ENCODE peak calls at places on chromosomes 13 and 19, in five cellular contexts. I is GM12878, O is K562, E is H1, W is HepG2. U is an unnamed sample.

GRCh38 chr19:56141416-56141992 is 417 bp downstream of the ZNF444 start:
- DNase-seq in I (no peak), O (peak; percentile 29), E (peak; percentile 60), W (no peak), U (peak; percentile 55)

GRCh38 chr13:113403255-113404104 is 39.5 kb upstream of the GRTP1 start:
- DNase-seq in I (no peak), O (no peak), E (no peak), W (no peak), U (no peak)

GRCh38 chr19:379796-380195 is 29.2 kb downstream of the C2CD4C start:
- DNase-seq in I (no peak), O (no peak), E (no peak), W (no peak), U (no peak)

GRCh38 chr19:4829001-4829712 is 2.4 kb downstream of the TICAM1 start:
- DNase-seq in I (no peak), O (no peak), E (no peak), W (peak; percentile 74), U (no peak)

GRCh38 chr19:40445945-40446784 is 2.0 kb upstream of the SERTAD3 start:
- DNase-seq in I (no peak), O (peak; percentile 91), E (peak; percentile 50), W (no peak), U (peak; percentile 81)

GRCh38 chr13:49214917-49215376 is 5.2 kb upstream of the MLNR start:
- DNase-seq in I (no peak), O (no peak), E (peak; percentile 59), W (peak; percentile 78), U (peak; percentile 72)

GRCh38 chr19:17671906-17672305 is 16.2 kb downstream of the UNC13A start:
- DNase-seq in I (no peak), O (peak; percentile 79), E (peak; percentile 62), W (peak; percentile 24), U (peak; percentile 87)

GRCh38 chr13:66835040-66835628 is 395.0 kb downstream of the PCDH9 start:
- DNase-seq in I (no peak), O (peak; percentile 82), E (no peak), W (peak; percentile 24), U (no peak)

GRCh38 chr13:37211542-37211941 is 106.1 kb upstream of the CSNK1A1L start:
- DNase-seq in I (no peak), O (no peak), E (no peak), W (no peak), U (peak; percentile 8)

GRCh38 chr13:107113387-107113786 is 545.5 kb upstream of the ARGLU1 start:
- DNase-seq in I (no peak), O (no peak), E (no peak), W (no peak), U (no peak)

GRCh38 chr13:37490176-37490575 is 108.4 kb downstream of the POSTN start:
- DNase-seq in I (no peak), O (no peak), E (no peak), W (no peak), U (no peak)

GRCh38 chr13:98681017-98681416 is 71.5 kb downstream of the SLC15A1 start:
- DNase-seq in I (no peak), O (no peak), E (no peak), W (no peak), U (no peak)

GRCh38 chr19:2157452-2157851 is 6.1 kb upstream of the AP3D1 start:
- DNase-seq in I (no peak), O (no peak), E (no peak), W (no peak), U (no peak)

GRCh38 chr13:45851171-45851889 is at the start of gene SIAH3:
- DNase-seq in I (no peak), O (no peak), E (peak; percentile 63), W (no peak), U (peak; percentile 68)

GRCh38 chr13:74067818-74068217 is 66.4 kb downstream of the KLF12 start:
- DNase-seq in I (no peak), O (no peak), E (no peak), W (no peak), U (no peak)

GRCh38 chr19:1373042-1373533 is 10.6 kb upstream of the NDUFS7 start:
- DNase-seq in I (no peak), O (no peak), E (no peak), W (no peak), U (no peak)

GRCh38 chr13:98317573-98318171 is 140.6 kb upstream of the RNF113B start:
- DNase-seq in I (no peak), O (no peak), E (no peak), W (no peak), U (no peak)

GRCh38 chr13:98300956-98301641 is 124.0 kb upstream of the RNF113B start:
- DNase-seq in I (no peak), O (no peak), E (no peak), W (peak; percentile 96), U (no peak)

GRCh38 chr19:3206216-3206953 is 18.1 kb upstream of the CELF5 start:
- DNase-seq in I (no peak), O (no peak), E (no peak), W (no peak), U (no peak)

GRCh38 chr13:97948041-97948440 is 5.4 kb upstream of the IPO5 start:
- DNase-seq in I (no peak), O (no peak), E (no peak), W (no peak), U (no peak)

GRCh38 chr19:58364127-58364526 is 1.6 kb upstream of the ZNF497 start:
- DNase-seq in I (no peak), O (no peak), E (no peak), W (no peak), U (no peak)

GRCh38 chr13:21413013-21413412 is 46.1 kb downstream of the ZDHHC20 start:
- DNase-seq in I (no peak), O (no peak), E (no peak), W (no peak), U (no peak)

GRCh38 chr13:73835138-73835721 is 299.0 kb downstream of the KLF12 start:
- DNase-seq in I (peak; percentile 30), O (peak; percentile 31), E (no peak), W (peak; percentile 39), U (peak; percentile 73)

GRCh38 chr19:38264486-38265212 is at the start of gene SPINT2:
- DNase-seq in I (no peak), O (no peak), E (peak; percentile 98), W (no peak), U (peak; percentile 95)
- TF ChIP-seq POLR2AphosphoS5 in I (no peak), O (no peak), E (peak; percentile 93), W (no peak), U (peak; percentile 99)

DNA sequence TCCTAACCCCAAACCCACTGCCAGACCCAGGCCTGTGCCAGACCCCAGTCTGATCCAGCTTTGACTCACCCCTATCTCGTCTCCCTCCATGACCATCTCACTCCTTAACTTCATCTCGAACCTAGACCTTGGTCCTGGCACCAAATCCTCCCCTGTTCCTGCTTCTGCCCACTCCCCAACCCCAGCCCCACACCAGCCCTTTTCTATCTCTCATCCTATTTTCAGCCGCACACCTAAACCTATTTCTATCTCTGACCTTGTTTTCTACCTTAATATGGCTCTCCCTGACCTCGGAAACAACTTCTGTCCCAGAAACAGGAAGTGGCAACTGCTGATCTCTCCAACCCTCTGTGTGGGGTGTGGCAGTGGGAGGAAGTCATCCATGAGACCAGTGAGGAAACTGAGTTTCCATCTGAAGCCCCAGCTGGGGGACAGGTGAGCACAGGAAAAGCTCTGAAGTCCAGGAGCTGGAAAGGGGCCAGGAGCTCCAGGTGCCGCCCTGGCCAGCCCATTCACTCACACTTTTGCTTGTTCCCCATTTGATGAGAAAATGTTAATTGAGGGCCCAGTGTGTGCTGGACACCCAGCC is 13.7 kb downstream of the PTH2 start:
- DNase-seq in I (peak; percentile 30), O (peak; percentile 57), E (no peak), W (no peak), U (no peak)
- TF ChIP-seq CREB1 in I (no peak), O (no peak), E (no peak), W (no peak), U (no peak)

DNA sequence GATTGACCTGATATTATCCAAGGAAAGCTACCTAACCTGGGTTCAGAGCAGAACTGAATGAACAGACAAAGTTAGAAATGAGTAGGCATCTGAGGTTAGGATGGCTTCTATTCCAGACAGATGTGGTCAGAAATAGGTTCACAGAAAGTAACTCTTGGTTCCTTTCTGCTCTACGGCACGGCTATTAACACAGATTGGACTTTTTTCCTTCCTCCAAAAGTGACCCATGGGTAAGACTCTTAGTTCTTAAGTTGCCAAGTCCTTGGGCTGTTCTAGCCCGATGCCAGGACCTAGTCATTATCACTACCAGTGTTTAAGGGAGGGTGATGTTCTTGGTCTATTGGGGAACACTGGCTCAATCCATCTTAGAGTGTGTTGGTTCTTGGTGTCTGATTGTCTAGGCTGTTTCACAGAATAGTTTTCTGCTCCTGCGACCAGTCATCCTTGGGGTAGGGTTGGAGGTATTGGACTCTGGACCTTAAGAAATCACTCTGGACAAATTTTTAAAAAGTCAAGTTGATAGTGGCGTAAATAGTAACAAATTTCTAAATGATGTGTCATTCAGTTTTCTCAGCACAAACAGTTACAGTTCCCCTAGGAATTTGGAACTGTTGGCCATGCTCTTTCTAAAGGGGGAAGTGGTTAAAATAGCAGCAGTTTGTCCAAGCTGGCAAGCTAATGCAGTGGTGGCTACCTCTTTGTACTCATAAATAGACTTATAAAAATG is 60.1 kb upstream of the MYCBP2 start:
- DNase-seq in I (no peak), O (no peak), E (no peak), W (no peak), U (no peak)
- H3K4me3 ChIP-seq in I (no peak overlapping the region), O (no peak overlapping the region), E (no peak overlapping the region), W (no peak overlapping the region), U (no peak overlapping the region)

DNA sequence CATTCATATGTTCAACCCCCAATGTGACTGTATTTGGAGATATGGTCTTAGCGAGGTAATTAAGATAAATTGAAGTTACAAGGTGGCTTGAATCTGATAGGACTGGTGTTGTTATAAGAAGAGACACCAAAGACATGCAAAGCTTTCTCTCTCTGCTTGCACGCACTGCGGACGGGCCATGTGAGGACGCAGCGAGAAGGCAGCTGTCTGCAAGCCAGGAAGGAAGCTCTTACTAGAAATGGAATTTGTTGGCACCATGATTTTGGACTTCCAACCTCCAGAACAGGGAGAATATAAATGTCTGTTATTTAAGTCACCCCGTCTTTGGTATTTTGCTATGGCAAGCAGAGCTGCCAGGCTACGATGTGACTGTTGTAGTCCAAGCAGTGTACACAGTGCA is 4.8 kb downstream of the DLEU7 start:
- DNase-seq in I (no peak), O (no peak), E (no peak), W (no peak), U (no peak)
- TF ChIP-seq POLR2AphosphoS5 in I (no peak), O (no peak), E (no peak), W (no peak), U (no peak)

GRCh38 chr13:95564948-95565347 is 12.4 kb downstream of the CLDN10 start:
- DNase-seq in I (no peak), O (no peak), E (no peak), W (no peak), U (no peak)
- TF ChIP-seq CREB1 in I (no peak), O (no peak), E (no peak), W (no peak), U (no peak)

DNA sequence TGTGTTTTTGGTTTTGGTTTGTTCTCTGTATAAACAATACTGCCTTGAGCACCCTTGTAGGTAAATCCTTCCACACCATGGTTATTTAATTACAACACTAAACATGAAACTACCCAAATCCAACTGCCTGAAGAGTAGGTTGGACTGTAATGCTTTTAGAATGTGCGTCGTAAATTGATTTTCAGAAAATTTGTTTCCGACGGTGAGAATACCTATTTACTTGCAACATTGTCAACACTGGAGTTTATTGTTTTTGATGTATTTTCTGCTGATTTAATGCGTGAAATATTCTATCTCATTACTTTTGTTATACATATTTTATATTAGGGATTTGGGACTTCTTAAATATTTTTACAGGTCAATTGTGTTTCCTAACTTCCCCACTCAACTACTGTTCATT is 48.2 kb downstream of the ADGRE1 start:
- DNase-seq in I (no peak), O (no peak), E (no peak), W (no peak), U (no peak)
- H3K4me3 ChIP-seq in I (no peak overlapping the region), O (no peak overlapping the region), E (no peak overlapping the region), W (no peak overlapping the region), U (no peak overlapping the region)

GRCh38 chr19:7706188-7706530 is 4.2 kb upstream of the FCER2 start:
- DNase-seq in I (no peak), O (no peak), E (no peak), W (no peak), U (no peak)
- TF ChIP-seq POLR2AphosphoS5 in I (no peak), O (no peak), E (no peak), W (no peak), U (no peak)

U was measured in GM23338.